ENCODE peak calls at places on chromosome 21, in four cellular contexts. Q is HCT116, A is K562, C is HepG2. Z is an unnamed sample.

GRCh38 chr21:37421306-37421705 is 54.7 kb downstream of the DYRK1A start:
- DNase-seq in A (no peak), Q (no peak), C (no peak), Z (no peak)

GRCh38 chr21:30216041-30216723 is at the start of gene CLDN8:
- DNase-seq in Q (no peak), C (no peak), A (no peak), Z (no peak)

GRCh38 chr21:35163381-35163780 is 114.3 kb upstream of the RUNX1 start:
- DNase-seq in A (no peak), Q (no peak), C (no peak), Z (no peak)

GRCh38 chr21:29529139-29529538 is 230.4 kb downstream of the BACH1 start:
- DNase-seq in Q (no peak), C (no peak), A (no peak), Z (no peak)

GRCh38 chr21:45516671-45517151 is 25.5 kb downstream of the SLC19A1 start:
- DNase-seq in A (no peak), C (no peak), Q (no peak), Z (no peak)

GRCh38 chr21:46366561-46366960 is 42.6 kb downstream of the PCNT start:
- DNase-seq in Q (no peak), A (no peak), C (no peak), Z (no peak)

GRCh38 chr21:32093758-32094463 is 184.9 kb downstream of the MIS18A start:
- DNase-seq in Q (no peak), A (no peak), C (no peak), Z (no peak)

GRCh38 chr21:16002872-16003466 is 273.2 kb downstream of the USP25 start:
- DNase-seq in Q (no peak), A (no peak), C (no peak), Z (no peak)

GRCh38 chr21:43211085-43212071 is 42.6 kb downstream of the CRYAA start:
- DNase-seq in C (peak; percentile 90), Q (peak; percentile 4), A (no peak), Z (no peak)

GRCh38 chr21:27365394-27365793 is 398.5 kb upstream of the ADAMTS5 start:
- DNase-seq in A (no peak), C (no peak), Q (no peak), Z (no peak)

GRCh38 chr21:42089093-42089631 is 18.0 kb downstream of the UMODL1 start:
- DNase-seq in C (no peak), Q (no peak), A (no peak), Z (no peak)

GRCh38 chr21:36773111-36773510 is 74.2 kb downstream of the SIM2 start:
- DNase-seq in C (peak; percentile 55), Q (no peak), A (no peak), Z (no peak)

GRCh38 chr21:32096411-32096810 is 182.4 kb downstream of the MIS18A start:
- DNase-seq in C (peak; percentile 13), A (peak; percentile 52), Q (peak; percentile 28), Z (no peak)

DNA sequence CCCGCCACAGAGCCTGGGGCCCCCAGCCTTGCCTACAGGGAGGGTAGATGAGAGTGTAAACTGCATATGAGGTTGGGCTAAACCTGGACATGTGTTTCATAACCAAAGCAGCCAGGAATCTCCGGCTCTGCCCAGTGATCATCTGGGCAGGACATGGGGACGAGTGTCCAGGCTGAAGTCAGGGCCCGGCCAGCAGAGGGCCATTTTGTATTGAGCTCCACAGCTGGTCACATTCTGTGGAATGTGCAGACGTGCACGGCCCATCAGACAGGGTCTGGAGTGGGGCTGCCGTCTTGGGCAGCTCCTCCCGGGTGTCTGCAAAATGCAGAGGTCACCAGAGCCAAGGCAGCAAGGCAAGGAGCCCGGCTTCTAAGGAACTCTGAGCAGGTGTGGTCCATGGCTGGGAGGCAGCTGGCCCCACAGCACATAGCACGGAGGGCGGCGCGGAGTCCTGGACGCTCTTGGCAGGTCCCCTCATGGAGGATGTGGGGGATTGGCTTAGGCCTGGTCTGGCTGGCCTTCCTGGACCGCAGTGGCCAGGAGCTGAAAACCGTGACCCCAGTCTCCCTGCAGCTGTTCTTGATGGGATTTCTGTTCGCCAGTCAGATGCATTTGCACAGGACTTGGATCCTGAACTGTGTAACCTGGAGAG is 6.3 kb downstream of the LRRC3 start:
- DNase-seq in C (peak; percentile 35), A (peak; percentile 52), Q (no peak), Z (no peak)
- TF ChIP-seq CTCF in C (peak; percentile 80), A (peak; percentile 46), Q (no peak), Z (peak; percentile 42)

DNA sequence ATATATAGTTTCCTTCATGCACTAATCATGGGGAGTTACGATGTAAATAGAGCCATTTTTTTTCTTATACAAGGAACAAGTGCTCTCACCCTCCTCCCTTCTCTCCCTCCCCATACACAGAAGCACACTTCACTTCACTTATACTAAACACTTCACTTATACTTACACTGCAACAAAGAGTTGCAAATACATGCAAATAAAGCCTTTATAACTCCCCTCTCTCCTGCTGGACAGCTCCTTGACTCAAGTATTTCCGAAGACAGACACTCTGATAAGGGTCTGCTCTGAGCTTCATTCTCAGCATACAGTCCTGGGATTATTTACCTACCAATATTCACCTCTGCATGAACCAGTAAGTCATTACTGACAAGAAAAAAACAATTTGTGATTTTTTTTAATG is 35.6 kb upstream of the ERG start:
- DNase-seq in C (no peak), A (no peak), Q (no peak), Z (no peak)
- TF ChIP-seq TCF7L2 in C (no peak), A (no peak), Q (no peak), Z (no peak)

GRCh38 chr21:38798481-38798882 is 7.2 kb upstream of the ETS2 start:
- DNase-seq in C (no peak), Q (peak; percentile 87), A (peak; percentile 81), Z (no peak)
- TF ChIP-seq CTCF in C (no peak), Q (no peak), A (no peak), Z (no peak)

DNA sequence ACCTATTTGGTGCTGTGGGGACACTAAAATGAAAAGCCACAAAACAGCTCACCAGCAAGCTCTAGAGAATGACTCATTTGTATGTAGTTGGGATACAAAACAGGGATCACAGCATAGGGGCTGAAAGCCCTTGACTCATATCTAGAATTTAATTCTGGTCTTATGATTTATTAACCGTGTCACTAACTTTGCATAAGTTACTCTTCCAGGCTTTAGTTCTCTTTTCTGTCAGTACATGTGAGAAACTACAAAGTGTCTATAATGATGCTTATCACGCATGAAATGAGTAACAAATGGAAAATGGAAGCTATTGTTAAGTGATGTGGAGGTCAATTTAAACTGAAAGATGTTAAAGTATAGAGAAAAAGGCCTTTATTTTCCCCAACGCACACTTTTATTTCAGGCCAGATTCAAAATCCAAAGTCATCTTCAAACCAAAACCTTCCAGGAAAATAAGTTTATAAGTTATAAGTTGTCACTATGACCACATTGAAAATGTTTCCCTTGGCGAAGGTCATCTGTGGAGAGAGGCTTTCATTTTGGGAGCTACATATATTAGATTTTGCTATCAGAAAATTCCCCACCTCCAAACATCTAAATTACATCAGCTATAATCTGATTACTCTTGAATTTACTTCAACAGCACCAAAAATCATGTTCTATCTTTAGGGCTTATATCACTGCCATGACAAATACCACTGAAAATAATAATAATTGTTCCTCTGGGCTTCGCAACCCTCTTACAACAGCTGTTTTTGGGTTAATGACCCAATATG is 430.5 kb downstream of the MRPL39 start:
- DNase-seq in C (no peak), Q (no peak), A (no peak), Z (no peak)
- TF ChIP-seq TCF7L2 in C (no peak), Q (no peak), A (no peak), Z (no peak)

GRCh38 chr21:17726047-17726446 is 93.1 kb downstream of the C21orf91 start:
- DNase-seq in Q (peak; percentile 23), C (peak; percentile 10), A (no peak), Z (no peak)
- TF ChIP-seq CTCF in Q (no peak), C (peak; percentile 4), A (peak; percentile 42), Z (peak; percentile 28)

DNA sequence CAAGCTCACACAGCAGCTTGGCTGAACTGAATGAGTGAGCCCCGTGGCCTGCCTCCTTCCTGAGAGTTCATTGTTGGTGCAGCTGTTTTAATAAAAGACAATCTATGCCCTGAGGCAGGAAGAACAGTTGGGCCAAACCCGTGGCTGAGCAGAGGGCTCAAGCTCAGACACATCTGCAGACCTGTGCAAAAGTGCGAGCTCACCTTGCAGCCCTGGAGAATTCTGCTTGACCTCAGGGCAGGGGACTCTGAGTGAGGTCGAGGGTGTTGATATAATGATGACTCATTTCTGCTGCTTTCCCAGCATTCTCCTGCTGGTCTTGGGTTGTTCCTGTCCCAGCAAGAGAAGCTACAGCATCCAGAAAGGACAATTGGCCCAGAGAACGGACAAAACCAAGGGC is 61.0 kb downstream of the ATP5PO start:
- DNase-seq in C (peak; percentile 34), A (no peak), Q (no peak), Z (peak; percentile 7)
- TF ChIP-seq TCF7L2 in C (no peak), A (no peak), Q (no peak), Z (no peak)

DNA sequence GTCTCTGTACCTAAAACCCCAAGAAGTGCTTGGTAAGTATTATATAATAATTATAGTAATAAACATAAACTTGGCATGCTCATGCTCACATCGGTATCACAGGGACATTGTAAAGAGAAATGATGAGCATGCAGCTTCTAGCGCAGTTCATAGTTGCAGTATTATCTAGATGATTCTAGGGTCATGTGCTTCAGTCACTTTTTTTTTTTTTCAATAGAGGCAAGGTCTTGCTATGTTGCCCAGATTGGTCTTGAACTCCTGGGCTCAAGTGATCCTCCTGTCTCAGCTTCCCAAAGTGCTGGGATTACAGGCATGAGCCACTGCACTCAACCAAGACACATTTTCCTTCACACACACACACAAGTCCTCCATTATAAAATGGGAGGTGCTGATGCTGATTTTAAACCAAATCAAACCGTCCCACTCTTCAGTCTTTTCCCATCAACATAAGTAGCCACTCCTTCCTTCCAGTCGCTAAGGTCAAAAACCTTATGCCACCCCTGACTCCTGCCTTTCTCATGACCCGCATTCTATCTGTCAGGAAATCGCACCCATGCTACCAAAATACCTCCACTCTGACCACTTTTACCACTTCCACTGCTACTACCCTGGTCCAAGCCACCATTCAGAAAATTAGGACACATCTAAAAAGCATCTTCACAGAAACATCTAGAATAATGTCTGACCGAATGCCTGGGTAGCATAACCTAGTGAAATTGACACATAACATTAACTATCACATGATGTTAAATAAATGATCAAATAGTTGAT is 28.2 kb upstream of the IFNGR2 start:
- DNase-seq in Q (no peak), A (no peak), C (no peak), Z (no peak)
- TF ChIP-seq CTCF in Q (no peak), A (no peak), C (no peak), Z (no peak)

Z was measured in Panc1.